ENCODE peak calls at places on chromosomes 6 and 20, in four cellular contexts. B is GM13977, K is pancreas, S is ascending aorta. T is an unnamed sample.

GRCh38 chr6:118963003-118963402 is 28.0 kb upstream of the MCM9 start:
- DNase-seq in S (no peak), K (no peak), B (no peak), T (no peak)

GRCh38 chr6:11622156-11622555 is 84.6 kb downstream of the TMEM170B start:
- DNase-seq in S (no peak), B (no peak), K (no peak), T (no peak)

GRCh38 chr20:24118096-24118780 is 129.7 kb upstream of the GGTLC1 start:
- DNase-seq in S (no peak), K (no peak), B (no peak), T (no peak)

GRCh38 chr6:116382587-116382986 is 11.8 kb downstream of the DSE start:
- DNase-seq in B (no peak), K (no peak), S (no peak), T (no peak)

GRCh38 chr20:48674461-48674860 is 153.3 kb downstream of the PREX1 start:
- DNase-seq in B (no peak), S (no peak), K (no peak), T (no peak)

GRCh38 chr6:36745836-36746235 is 48.2 kb downstream of the RAB44 start:
- DNase-seq in S (no peak), B (no peak), K (no peak), T (no peak)

GRCh38 chr6:162032620-162033019 is 694.9 kb downstream of the PRKN start:
- DNase-seq in S (no peak), K (no peak), B (peak), T (no peak)

GRCh38 chr6:44439270-44440045 is 52.0 kb downstream of the CDC5L start:
- DNase-seq in B (no peak), S (no peak), K (no peak), T (no peak)

GRCh38 chr20:41169184-41169690 is 31.9 kb downstream of the PLCG1 start:
- DNase-seq in K (no peak), B (no peak), S (no peak), T (no peak)

GRCh38 chr6:32085759-32086458 is 23.2 kb downstream of the TNXB start:
- DNase-seq in K (no peak), B (no peak), S (no peak), T (no peak)

GRCh38 chr20:45890997-45891983 is at the start of the genes CTSA and NEURL2:
- DNase-seq in S (peak), K (peak), B (peak), T (peak)

GRCh38 chr6:87293526-87293925 is 28.9 kb upstream of the SMIM8 start:
- DNase-seq in B (no peak), K (no peak), S (no peak), T (no peak)